ENCODE peak calls at places on chromosomes 5 and 9, in eight cellular contexts. M is HFFc6, Q is bronchial epithelial cell, O is fibroblast of lung, C is heart right ventricle, H is A549, V is colonic mucosa, U is AG10803. E is an unnamed sample.
A peak's percentile ranks its signal among the peaks of the same experiment; 100 is the strongest.

GRCh38 chr9:71115448-71115975 is 5.9 kb downstream of the TRPM3 start:
- DNase-seq in M (no peak), Q (no peak), O (no peak), C (no peak), H (no peak), V (no peak), U (no peak), E (no peak)

GRCh38 chr9:16653491-16654407 is 216.7 kb downstream of the BNC2 start:
- DNase-seq in M (no peak), Q (no peak), O (no peak), C (no peak), H (no peak), V (no peak), U (no peak), E (no peak)

GRCh38 chr9:134778841-134779411 is 101.7 kb upstream of the FCN2 start:
- DNase-seq in M (peak; percentile 29), Q (no peak), O (peak; percentile 73), C (peak; percentile 65), H (peak; percentile 64), V (peak; percentile 37), U (peak; percentile 58), E (no peak)

GRCh38 chr5:33688041-33688980 is 203.5 kb downstream of the ADAMTS12 start:
- DNase-seq in M (no peak), Q (no peak), O (peak; percentile 88), C (no peak), H (no peak), V (no peak), U (peak; percentile 86), E (no peak)

GRCh38 chr5:172892713-172893112 is 58.7 kb downstream of the ERGIC1 start:
- DNase-seq in M (no peak), Q (no peak), O (no peak), C (no peak), H (no peak), V (no peak), U (no peak), E (no peak)

GRCh38 chr5:39605966-39606591 is 181.3 kb upstream of the DAB2 start:
- DNase-seq in M (no peak), Q (peak; percentile 71), O (peak; percentile 48), C (no peak), H (peak; percentile 74), V (no peak), U (no peak), E (no peak)

GRCh38 chr5:43033845-43034590 is 6.1 kb downstream of the ANXA2R start:
- DNase-seq in M (no peak), Q (no peak), O (peak; percentile 50), C (no peak), H (no peak), V (no peak), U (no peak), E (no peak)

GRCh38 chr5:57653636-57654290 is 171.2 kb upstream of the ACTBL2 start:
- DNase-seq in M (no peak), Q (no peak), O (no peak), C (no peak), H (no peak), V (no peak), U (no peak), E (no peak)

GRCh38 chr5:75610201-75610600 is 1.1 kb upstream of the ANKDD1B start:
- DNase-seq in M (no peak), Q (peak; percentile 40), O (no peak), C (no peak), H (no peak), V (no peak), U (no peak), E (no peak)

GRCh38 chr9:36855443-36856315 is 178.4 kb downstream of the PAX5 start:
- DNase-seq in M (no peak), Q (peak; percentile 16), O (no peak), C (no peak), H (peak; percentile 61), V (no peak), U (no peak), E (peak; percentile 33)

GRCh38 chr9:90014421-90014820 is 409.6 kb downstream of the GADD45G start:
- DNase-seq in M (no peak), Q (peak; percentile 97), O (no peak), C (no peak), H (no peak), V (no peak), U (no peak), E (no peak)

GRCh38 chr5:148807845-148808244 is 18.6 kb upstream of the ADRB2 start:
- DNase-seq in M (peak; percentile 14), Q (no peak), O (peak; percentile 31), C (no peak), H (no peak), V (no peak), U (no peak), E (no peak)

GRCh38 chr5:35129276-35129675 is 81.5 kb upstream of the AGXT2 start:
- DNase-seq in M (peak; percentile 76), Q (peak; percentile 12), O (peak; percentile 97), C (no peak), H (no peak), V (no peak), U (peak; percentile 93), E (no peak)

GRCh38 chr5:35938518-35939227 is at the start of gene CAPSL:
- DNase-seq in M (peak; percentile 77), Q (peak; percentile 39), O (peak; percentile 69), C (no peak), H (peak; percentile 42), V (peak; percentile 27), U (peak; percentile 61), E (no peak)

GRCh38 chr5:145775893-145776444 is 59.2 kb downstream of the PRELID2 start:
- DNase-seq in M (peak; percentile 88), Q (peak; percentile 92), O (peak; percentile 91), C (no peak), H (peak; percentile 79), V (no peak), U (peak; percentile 84), E (no peak)

GRCh38 chr5:172854451-172854871 is 20.4 kb downstream of the ERGIC1 start:
- DNase-seq in M (no peak), Q (peak; percentile 55), O (no peak), C (no peak), H (no peak), V (peak; percentile 64), U (peak; percentile 53), E (peak; percentile 76)

DNA sequence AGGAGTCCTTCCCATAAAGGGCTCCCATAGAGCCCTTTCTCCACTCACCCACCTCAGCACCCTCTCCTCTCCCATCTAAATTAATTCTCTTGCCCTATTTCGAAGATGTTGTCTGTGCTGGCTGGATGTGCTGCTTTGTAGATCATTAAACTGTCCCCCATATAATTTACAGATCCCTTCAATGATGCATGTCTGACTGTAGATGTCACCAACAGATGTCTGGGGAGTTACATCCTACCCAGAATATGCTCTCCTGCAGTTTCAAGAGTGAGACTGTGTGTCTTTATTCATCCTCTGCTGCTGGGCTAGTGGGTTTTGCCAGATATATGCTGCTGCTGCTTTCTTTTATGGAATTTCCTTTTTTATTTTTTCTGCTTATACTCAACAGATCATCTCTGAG is 351.2 kb downstream of the MLLT3 start:
- DNase-seq in M (no peak), Q (no peak), O (no peak), C (no peak), H (no peak), V (no peak), U (peak; percentile 37), E (no peak)
- TF ChIP-seq CTCF in M (no peak), Q (no peak), O (no peak), C (no peak), H (no peak), V (no peak), U (no peak), E (no peak)

DNA sequence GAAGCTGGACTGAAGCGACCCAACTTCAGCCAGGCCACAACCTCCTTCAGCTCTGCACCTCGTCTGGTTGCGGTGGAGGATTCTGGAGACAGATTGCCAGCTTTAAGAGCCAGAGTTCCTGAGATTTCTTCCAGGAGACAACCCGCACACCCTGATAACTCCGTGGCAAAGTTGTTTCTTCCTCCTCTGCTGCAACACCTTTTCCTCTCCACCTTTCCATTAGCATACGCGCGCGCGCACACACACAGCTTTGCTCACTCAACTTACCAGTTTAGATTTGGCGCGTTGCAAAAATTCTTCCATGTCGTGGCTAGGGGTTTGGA is 292 bp downstream of the PRUNE2 start:
- DNase-seq in M (no peak), Q (no peak), O (peak; percentile 11), C (no peak), H (no peak), V (no peak), U (no peak), E (no peak)
- TF ChIP-seq CTCF in M (no peak), Q (no peak), O (no peak), C (no peak), H (no peak), V (no peak), U (no peak), E (no peak)

DNA sequence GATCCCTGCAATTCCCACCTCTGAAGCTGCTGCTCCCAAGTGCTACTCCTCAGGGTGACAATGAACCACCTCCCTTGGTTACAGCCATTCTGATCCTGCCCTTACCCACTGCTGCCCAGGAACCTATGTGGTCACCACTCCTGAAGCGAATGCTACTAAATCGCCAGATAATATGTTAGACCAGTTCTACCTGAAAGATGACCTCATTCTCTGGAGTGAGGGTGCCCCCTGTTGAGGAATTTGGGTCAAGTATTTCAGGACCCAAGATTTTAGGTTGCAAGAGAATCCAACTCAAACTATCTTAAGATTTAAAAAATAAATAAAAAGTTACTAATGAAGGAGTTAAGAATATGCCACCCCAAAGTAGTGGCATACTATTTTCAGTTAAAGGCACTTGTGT is 5.8 kb upstream of the SNAPC3 start:
- DNase-seq in M (peak; percentile 30), Q (peak; percentile 67), O (peak; percentile 25), C (no peak), H (peak; percentile 52), V (peak; percentile 69), U (peak; percentile 25), E (no peak)
- TF ChIP-seq CTCF in M (peak; percentile 72), Q (peak; percentile 35), O (peak; percentile 53), C (peak; percentile 43), H (peak; percentile 62), V (peak; percentile 45), U (peak; percentile 49), E (peak; percentile 13)

GRCh38 chr5:168468836-168469235 is 17.4 kb upstream of the RARS1 start:
- DNase-seq in M (peak; percentile 84), Q (no peak), O (peak; percentile 91), C (no peak), H (no peak), V (no peak), U (peak; percentile 77), E (no peak)

GRCh38 chr5:168467755-168468280 is 18.5 kb upstream of the RARS1 start:
- DNase-seq in M (no peak), Q (no peak), O (no peak), C (no peak), H (no peak), V (no peak), U (no peak), E (no peak)

GRCh38 chr5:168477060-168477459 is 9.2 kb upstream of the RARS1 start:
- DNase-seq in M (no peak), Q (no peak), O (peak; percentile 90), C (no peak), H (no peak), V (no peak), U (peak; percentile 80), E (no peak)

GRCh38 chr5:168471785-168472184 is 14.5 kb upstream of the RARS1 start:
- DNase-seq in M (peak; percentile 55), Q (no peak), O (peak; percentile 61), C (no peak), H (no peak), V (no peak), U (peak; percentile 71), E (no peak)

DNA sequence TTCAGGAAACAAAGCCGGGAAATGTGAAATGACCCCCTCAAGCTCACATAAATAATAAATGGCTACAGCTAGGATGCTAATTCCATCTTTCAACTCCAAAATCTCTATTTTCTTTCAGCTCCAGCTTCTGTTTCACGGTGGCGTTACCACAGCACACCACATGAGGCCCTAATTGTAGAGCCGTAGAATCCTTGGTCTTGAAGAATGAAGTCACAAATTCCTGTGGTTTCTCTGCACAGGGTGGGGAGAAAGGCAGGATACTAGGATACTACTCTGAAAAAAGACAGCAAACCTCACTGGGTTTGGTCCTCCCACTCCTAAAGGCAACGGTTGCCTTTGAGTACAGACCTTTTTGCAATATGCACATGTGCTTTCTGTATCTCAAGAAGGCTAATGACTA is 13.9 kb upstream of the RARS1 start:
- DNase-seq in M (peak; percentile 91), Q (peak; percentile 85), O (peak; percentile 97), C (no peak), H (peak; percentile 23), V (no peak), U (peak; percentile 95), E (no peak)
- TF ChIP-seq CTCF in M (peak; percentile 71), Q (peak; percentile 38), O (peak; percentile 61), C (no peak), H (no peak), V (no peak), U (peak; percentile 60), E (no peak)

E was measured in mucosa of descending colon.